ENCODE peak calls at places on chromosomes 2 and 18, in six cellular contexts. H is GM20000; M is CD8-positive, alpha-beta T cell; L is right cardiac atrium; X is adrenal gland; Y is ELR. R is an unnamed sample.

GRCh38 chr2:121185571-121186074 is 99.4 kb downstream of the TFCP2L1 start:
- DNase-seq in H (no peak), M (no peak), L (no peak), X (no peak), Y (no peak), R (peak; percentile 36)

GRCh38 chr18:27136208-27136535 is 48.9 kb downstream of the CHST9 start:
- DNase-seq in H (no peak), M (no peak), L (no peak), X (no peak), Y (peak; percentile 3), R (no peak)

GRCh38 chr18:23238651-23239349 is 103.5 kb downstream of the CABLES1 start:
- DNase-seq in H (no peak), M (no peak), L (no peak), X (no peak), Y (peak; percentile 51), R (no peak)

GRCh38 chr2:232600053-232600773 is 33.2 kb upstream of the EFHD1 start:
- DNase-seq in H (no peak), M (no peak), L (no peak), X (no peak), Y (no peak), R (peak; percentile 20)

GRCh38 chr2:38751847-38752410 is 768 bp upstream of the SRSF7 start:
- DNase-seq in H (no peak), M (no peak), L (no peak), X (no peak), Y (peak; percentile 60), R (peak; percentile 68)

GRCh38 chr2:200022511-200022910 is 67.1 kb downstream of the MAIP1 start:
- DNase-seq in H (no peak), M (no peak), L (no peak), X (no peak), Y (no peak), R (no peak)

GRCh38 chr2:157245441-157246211 is 11.9 kb upstream of the GALNT5 start:
- DNase-seq in H (no peak), M (no peak), L (no peak), X (no peak), Y (no peak), R (no peak)

GRCh38 chr2:36596397-36596796 is 1.6 kb downstream of the FEZ2 start:
- DNase-seq in H (no peak), M (no peak), L (no peak), X (no peak), Y (no peak), R (no peak)

GRCh38 chr18:58058720-58059119 is 14.7 kb downstream of the NEDD4L start:
- DNase-seq in H (no peak), M (no peak), L (no peak), X (no peak), Y (peak; percentile 60), R (no peak)

GRCh38 chr2:72153924-72154323 is 6.3 kb upstream of the CYP26B1 start:
- DNase-seq in H (no peak), M (no peak), L (no peak), X (no peak), Y (no peak), R (no peak)

GRCh38 chr2:69147841-69148533 is 135.0 kb downstream of the ANTXR1 start:
- DNase-seq in H (no peak), M (no peak), L (no peak), X (no peak), Y (no peak), R (no peak)

GRCh38 chr18:34976899-34977786 is 64.1 kb upstream of the MAPRE2 start:
- DNase-seq in H (peak; percentile 74), M (peak; percentile 73), L (peak; percentile 77), X (peak; percentile 67), Y (peak; percentile 69), R (peak; percentile 78)

GRCh38 chr2:1727101-1727771 is 17.1 kb downstream of the PXDN start:
- DNase-seq in H (no peak), M (no peak), L (peak; percentile 34), X (peak; percentile 10), Y (no peak), R (no peak)

GRCh38 chr2:174158003-174158402 is 90.3 kb downstream of the OLA1 start:
- DNase-seq in H (peak; percentile 47), M (peak; percentile 2), L (no peak), X (peak; percentile 28), Y (peak; percentile 62), R (peak; percentile 67)

GRCh38 chr2:108220942-108221541 is 18.7 kb upstream of the SULT1C3 start:
- DNase-seq in H (no peak), M (no peak), L (peak; percentile 24), X (no peak), Y (no peak), R (no peak)

GRCh38 chr2:11389551-11390528 is 45.4 kb upstream of the ROCK2 start:
- DNase-seq in H (no peak), M (no peak), L (no peak), X (no peak), Y (peak; percentile 20), R (no peak)

GRCh38 chr18:45365835-45366234 is 249.4 kb upstream of the SLC14A2 start:
- DNase-seq in H (no peak), M (no peak), L (no peak), X (no peak), Y (no peak), R (no peak)

GRCh38 chr2:233700028-233700635 is 7.4 kb downstream of the UGT1A6 start:
- DNase-seq in H (no peak), M (no peak), L (no peak), X (peak; percentile 74), Y (no peak), R (peak; percentile 85)

GRCh38 chr18:8073167-8073566 is 506.1 kb downstream of the PTPRM start:
- DNase-seq in H (no peak), M (no peak), L (no peak), X (no peak), Y (no peak), R (no peak)

GRCh38 chr2:205496777-205497176 is 185.5 kb upstream of the NRP2 start:
- DNase-seq in H (no peak), M (no peak), L (no peak), X (no peak), Y (peak; percentile 15), R (no peak)

GRCh38 chr18:6650063-6650462 is 79.5 kb upstream of the ARHGAP28 start:
- DNase-seq in H (no peak), M (no peak), L (no peak), X (no peak), Y (no peak), R (no peak)

GRCh38 chr2:174730530-174731018 is 33.7 kb downstream of the CHRNA1 start:
- DNase-seq in H (no peak), M (no peak), L (no peak), X (no peak), Y (no peak), R (peak; percentile 39)

GRCh38 chr2:241268716-241269445 is 46.6 kb downstream of the HDLBP start:
- DNase-seq in H (no peak), M (no peak), L (no peak), X (no peak), Y (peak; percentile 88), R (no peak)

GRCh38 chr2:151063271-151063670 is 198.4 kb downstream of the RBM43 start:
- DNase-seq in H (no peak), M (no peak), L (no peak), X (no peak), Y (peak; percentile 35), R (no peak)

GRCh38 chr18:68803371-68803770 is 5.5 kb downstream of the CCDC102B start:
- DNase-seq in H (no peak), M (no peak), L (peak; percentile 61), X (peak; percentile 44), Y (no peak), R (peak; percentile 39)

GRCh38 chr2:117091026-117091425 is 723.5 kb upstream of the DDX18 start:
- DNase-seq in H (no peak), M (no peak), L (no peak), X (no peak), Y (no peak), R (no peak)

GRCh38 chr2:68425503-68425902 is 41.6 kb downstream of the FBXO48 start:
- DNase-seq in H (no peak), M (no peak), L (no peak), X (no peak), Y (no peak), R (no peak)

GRCh38 chr2:47250576-47251403 is 95.7 kb upstream of the STPG4 start:
- DNase-seq in H (no peak), M (no peak), L (no peak), X (no peak), Y (peak; percentile 41), R (no peak)